ENCODE peak calls at places on chromosome 1, in six cellular contexts. One of them, this sample, is unnamed.

GRCh38 chr1:52906135-52906603 is 15.4 kb downstream of the ECHDC2 start:
- DNase-seq in fibroblast of lung: no peak
- DNase-seq in aorta: no peak
- DNase-seq in breast epithelium: no peak
- DNase-seq in heart left ventricle: peak; percentile 31
- DNase-seq in psoas muscle: peak; percentile 62
- DNase-seq in this sample: no peak

GRCh38 chr1:64110924-64111777 is 92.3 kb upstream of the UBE2U start:
- DNase-seq in heart left ventricle: no peak
- DNase-seq in aorta: no peak
- DNase-seq in psoas muscle: no peak
- DNase-seq in breast epithelium: no peak
- DNase-seq in fibroblast of lung: peak; percentile 20
- DNase-seq in this sample: no peak

GRCh38 chr1:234605493-234605982 is 4.4 kb downstream of the IRF2BP2 start:
- DNase-seq in aorta: no peak
- DNase-seq in fibroblast of lung: no peak
- DNase-seq in psoas muscle: no peak
- DNase-seq in breast epithelium: no peak
- DNase-seq in heart left ventricle: no peak
- DNase-seq in this sample: no peak

GRCh38 chr1:37476460-37477197 is 2.2 kb downstream of the ZC3H12A start:
- DNase-seq in aorta: peak; percentile 89
- DNase-seq in breast epithelium: peak; percentile 73
- DNase-seq in heart left ventricle: peak; percentile 74
- DNase-seq in psoas muscle: peak; percentile 88
- DNase-seq in fibroblast of lung: peak; percentile 86
- DNase-seq in this sample: no peak

GRCh38 chr1:220880726-220881506 is 1.7 kb downstream of the HLX start:
- DNase-seq in breast epithelium: no peak
- DNase-seq in heart left ventricle: peak; percentile 78
- DNase-seq in psoas muscle: peak; percentile 88
- DNase-seq in aorta: peak; percentile 88
- DNase-seq in fibroblast of lung: peak; percentile 42
- DNase-seq in this sample: no peak

GRCh38 chr1:183291216-183291762 is 105.2 kb downstream of the LAMC2 start:
- DNase-seq in fibroblast of lung: peak; percentile 65
- DNase-seq in psoas muscle: no peak
- DNase-seq in breast epithelium: no peak
- DNase-seq in aorta: no peak
- DNase-seq in heart left ventricle: no peak
- DNase-seq in this sample: no peak

GRCh38 chr1:32765561-32766327 is 51.4 kb downstream of the YARS1 start:
- DNase-seq in aorta: no peak
- DNase-seq in heart left ventricle: no peak
- DNase-seq in fibroblast of lung: no peak
- DNase-seq in breast epithelium: no peak
- DNase-seq in psoas muscle: no peak
- DNase-seq in this sample: no peak

GRCh38 chr1:111880866-111881837 is 108.3 kb downstream of the KCND3 start:
- DNase-seq in breast epithelium: no peak
- DNase-seq in heart left ventricle: peak; percentile 72
- DNase-seq in psoas muscle: no peak
- DNase-seq in aorta: no peak
- DNase-seq in fibroblast of lung: no peak
- DNase-seq in this sample: peak; percentile 12

GRCh38 chr1:177355575-177355974 is 184.8 kb downstream of the BRINP2 start:
- DNase-seq in fibroblast of lung: peak; percentile 9
- DNase-seq in breast epithelium: no peak
- DNase-seq in psoas muscle: no peak
- DNase-seq in aorta: no peak
- DNase-seq in heart left ventricle: no peak
- DNase-seq in this sample: no peak

GRCh38 chr1:21304488-21304887 is 14.2 kb upstream of the ECE1 start:
- DNase-seq in breast epithelium: no peak
- DNase-seq in heart left ventricle: no peak
- DNase-seq in psoas muscle: no peak
- DNase-seq in fibroblast of lung: no peak
- DNase-seq in aorta: no peak
- DNase-seq in this sample: no peak

GRCh38 chr1:55196433-55197035 is 18.6 kb downstream of the USP24 start:
- DNase-seq in aorta: no peak
- DNase-seq in breast epithelium: no peak
- DNase-seq in psoas muscle: no peak
- DNase-seq in heart left ventricle: no peak
- DNase-seq in fibroblast of lung: peak; percentile 36
- DNase-seq in this sample: no peak

DNA sequence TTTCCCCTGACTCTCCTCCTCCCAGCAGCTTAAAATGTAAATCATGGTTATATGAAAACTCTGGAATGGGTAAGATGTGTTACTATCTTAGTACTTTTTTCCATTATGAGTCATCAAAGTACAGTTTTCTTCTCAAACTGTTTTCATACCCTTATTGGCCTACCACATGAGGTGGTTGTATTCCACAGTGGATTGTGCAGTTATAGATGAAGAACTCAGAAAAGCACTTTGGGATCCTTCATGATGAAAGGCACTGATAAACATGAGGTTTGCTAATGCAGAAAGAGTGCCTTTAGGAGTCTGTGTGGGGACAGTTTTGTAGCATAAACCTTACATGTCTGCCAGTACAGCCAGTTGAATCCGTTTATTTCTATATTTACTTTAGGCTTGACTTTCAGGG is 32.0 kb upstream of the MYOCOS start:
- DNase-seq in fibroblast of lung: peak; percentile 69
- DNase-seq in breast epithelium: no peak
- DNase-seq in aorta: no peak
- DNase-seq in heart left ventricle: no peak
- DNase-seq in psoas muscle: no peak
- DNase-seq in this sample: no peak
- H3K36me3 ChIP-seq in fibroblast of lung: peaks cover 8% of the 10 kb centered on the region
- H3K36me3 ChIP-seq in breast epithelium: peaks cover 8% of the 10 kb centered on the region
- H3K36me3 ChIP-seq in aorta: peaks cover 10% of the 10 kb centered on the region
- H3K36me3 ChIP-seq in heart left ventricle: peaks cover 99% of the 10 kb centered on the region
- H3K36me3 ChIP-seq in psoas muscle: peaks cover 95% of the 10 kb centered on the region
- H3K36me3 ChIP-seq in this sample: no peaks in the 10 kb centered on the region

DNA sequence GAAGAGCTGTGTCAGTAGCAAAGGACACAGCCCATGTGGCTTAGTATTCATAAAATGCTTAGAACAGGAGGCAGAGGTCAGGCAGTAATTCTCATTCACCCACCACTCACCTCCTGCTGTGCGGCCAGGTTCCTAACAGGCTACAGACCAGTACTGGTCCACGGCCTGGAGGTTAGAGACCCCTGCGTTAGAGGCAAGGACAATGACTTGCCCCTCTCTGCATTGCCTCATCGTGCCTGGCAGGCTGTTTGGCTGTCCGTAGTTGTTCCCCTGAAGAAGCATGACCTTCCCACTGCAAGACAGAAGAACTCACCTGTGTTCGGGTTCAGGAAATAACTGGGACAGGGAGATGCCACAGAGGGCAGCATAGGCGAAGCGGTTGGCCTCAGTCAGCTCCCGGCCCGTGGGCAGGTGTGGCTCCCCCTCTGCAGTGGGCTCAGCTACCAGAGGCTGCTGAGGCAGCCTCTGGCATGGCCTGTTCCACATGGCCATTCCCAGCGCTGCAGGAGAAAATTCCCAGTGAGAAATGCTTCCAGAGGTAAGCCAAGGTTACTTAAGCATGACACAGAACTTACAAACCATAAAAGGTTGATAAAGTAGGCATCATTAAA is 19.3 kb downstream of the TMCO4 start:
- DNase-seq in psoas muscle: no peak
- DNase-seq in heart left ventricle: no peak
- DNase-seq in breast epithelium: no peak
- DNase-seq in aorta: no peak
- DNase-seq in fibroblast of lung: no peak
- DNase-seq in this sample: no peak
- H3K27me3 ChIP-seq in psoas muscle: no peaks in the 10 kb centered on the region
- H3K27me3 ChIP-seq in heart left ventricle: no peaks in the 10 kb centered on the region
- H3K27me3 ChIP-seq in breast epithelium: no peaks in the 10 kb centered on the region
- H3K27me3 ChIP-seq in aorta: no peaks in the 10 kb centered on the region
- H3K27me3 ChIP-seq in fibroblast of lung: no peaks in the 10 kb centered on the region
- H3K27me3 ChIP-seq in this sample: no peaks in the 10 kb centered on the region

DNA sequence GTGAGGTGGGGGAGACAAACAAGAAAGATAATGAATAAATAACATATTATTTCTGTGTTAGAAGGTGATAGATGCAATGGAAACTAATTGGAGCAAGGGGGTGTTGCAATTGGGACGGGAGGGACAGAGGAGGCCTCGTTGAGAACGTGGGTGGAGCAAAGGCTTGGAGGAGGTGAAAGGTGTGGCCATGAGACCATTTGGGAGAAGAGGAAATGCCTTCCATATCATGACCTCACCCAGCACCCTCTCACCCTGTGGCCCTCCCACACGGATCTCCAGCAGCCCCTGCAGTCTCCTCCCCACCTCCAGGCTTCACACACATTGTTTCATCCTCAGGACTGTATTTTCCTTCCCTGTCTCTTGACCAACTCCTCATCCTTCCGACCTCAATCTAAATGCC is 85.3 kb upstream of the ARHGAP29 start:
- DNase-seq in aorta: no peak
- DNase-seq in breast epithelium: no peak
- DNase-seq in fibroblast of lung: peak; percentile 22
- DNase-seq in heart left ventricle: no peak
- DNase-seq in psoas muscle: no peak
- DNase-seq in this sample: no peak
- H3K4me1 ChIP-seq in aorta: peaks cover 15% of the 10 kb centered on the region
- H3K4me1 ChIP-seq in breast epithelium: no peaks in the 10 kb centered on the region
- H3K4me1 ChIP-seq in fibroblast of lung: peaks cover 21% of the 10 kb centered on the region
- H3K4me1 ChIP-seq in heart left ventricle: peaks cover 13% of the 10 kb centered on the region
- H3K4me1 ChIP-seq in psoas muscle: peaks cover 27% of the 10 kb centered on the region
- H3K4me1 ChIP-seq in this sample: peaks cover 8% of the 10 kb centered on the region

GRCh38 chr1:43962324-43962723 is 7.5 kb upstream of the DPH2 start:
- DNase-seq in aorta: no peak
- DNase-seq in psoas muscle: no peak
- DNase-seq in breast epithelium: no peak
- DNase-seq in heart left ventricle: no peak
- DNase-seq in fibroblast of lung: no peak
- DNase-seq in this sample: no peak
- H3K36me3 ChIP-seq in aorta: no peaks in the 10 kb centered on the region
- H3K36me3 ChIP-seq in psoas muscle: peaks cover 100% of the 10 kb centered on the region
- H3K36me3 ChIP-seq in breast epithelium: no peaks in the 10 kb centered on the region
- H3K36me3 ChIP-seq in heart left ventricle: peaks cover 85% of the 10 kb centered on the region
- H3K36me3 ChIP-seq in fibroblast of lung: peaks cover 17% of the 10 kb centered on the region
- H3K36me3 ChIP-seq in this sample: no peaks in the 10 kb centered on the region

GRCh38 chr1:50974618-50974935 is 4.5 kb downstream of the CDKN2C start:
- DNase-seq in heart left ventricle: no peak
- DNase-seq in fibroblast of lung: no peak
- DNase-seq in aorta: no peak
- DNase-seq in breast epithelium: no peak
- DNase-seq in psoas muscle: no peak
- DNase-seq in this sample: no peak

GRCh38 chr1:50976111-50976889 is 6.3 kb downstream of the CDKN2C start:
- DNase-seq in aorta: no peak
- DNase-seq in psoas muscle: no peak
- DNase-seq in fibroblast of lung: no peak
- DNase-seq in breast epithelium: no peak
- DNase-seq in heart left ventricle: no peak
- DNase-seq in this sample: no peak

GRCh38 chr1:50973875-50974617 is 4.0 kb downstream of the CDKN2C start:
- DNase-seq in psoas muscle: no peak
- DNase-seq in breast epithelium: no peak
- DNase-seq in heart left ventricle: no peak
- DNase-seq in aorta: no peak
- DNase-seq in fibroblast of lung: no peak
- DNase-seq in this sample: no peak

GRCh38 chr1:50976890-50977574 is 7.0 kb downstream of the CDKN2C start:
- DNase-seq in heart left ventricle: peak; percentile 49
- DNase-seq in aorta: peak; percentile 52
- DNase-seq in psoas muscle: peak; percentile 56
- DNase-seq in fibroblast of lung: peak; percentile 52
- DNase-seq in breast epithelium: no peak
- DNase-seq in this sample: no peak

GRCh38 chr1:50975436-50975835 is 5.4 kb downstream of the CDKN2C start:
- DNase-seq in aorta: no peak
- DNase-seq in heart left ventricle: no peak
- DNase-seq in breast epithelium: no peak
- DNase-seq in psoas muscle: no peak
- DNase-seq in fibroblast of lung: no peak
- DNase-seq in this sample: no peak
- H3K27me3 ChIP-seq in aorta: no peaks in the 10 kb centered on the region
- H3K27me3 ChIP-seq in heart left ventricle: no peaks in the 10 kb centered on the region
- H3K27me3 ChIP-seq in breast epithelium: no peaks in the 10 kb centered on the region
- H3K27me3 ChIP-seq in psoas muscle: no peaks in the 10 kb centered on the region
- H3K27me3 ChIP-seq in fibroblast of lung: no peaks in the 10 kb centered on the region
- H3K27me3 ChIP-seq in this sample: no peaks in the 10 kb centered on the region

GRCh38 chr1:180595966-180596365 is 35.9 kb upstream of the XPR1 start:
- DNase-seq in heart left ventricle: no peak
- DNase-seq in aorta: no peak
- DNase-seq in psoas muscle: no peak
- DNase-seq in fibroblast of lung: no peak
- DNase-seq in breast epithelium: no peak
- DNase-seq in this sample: no peak
- H3K4me1 ChIP-seq in heart left ventricle: no peaks in the 10 kb centered on the region
- H3K4me1 ChIP-seq in aorta: no peaks in the 10 kb centered on the region
- H3K4me1 ChIP-seq in psoas muscle: no peaks in the 10 kb centered on the region
- H3K4me1 ChIP-seq in fibroblast of lung: no peaks in the 10 kb centered on the region
- H3K4me1 ChIP-seq in breast epithelium: no peaks in the 10 kb centered on the region
- H3K4me1 ChIP-seq in this sample: no peaks in the 10 kb centered on the region

GRCh38 chr1:227763246-227764018 is 28.2 kb downstream of the SNAP47 start:
- DNase-seq in aorta: no peak
- DNase-seq in breast epithelium: no peak
- DNase-seq in heart left ventricle: no peak
- DNase-seq in fibroblast of lung: no peak
- DNase-seq in psoas muscle: peak; percentile 28
- DNase-seq in this sample: no peak
- H3K36me3 ChIP-seq in aorta: no peaks in the 10 kb centered on the region
- H3K36me3 ChIP-seq in breast epithelium: peaks cover 3% of the 10 kb centered on the region
- H3K36me3 ChIP-seq in heart left ventricle: peaks cover 52% of the 10 kb centered on the region
- H3K36me3 ChIP-seq in fibroblast of lung: peaks cover 13% of the 10 kb centered on the region
- H3K36me3 ChIP-seq in psoas muscle: peaks cover 30% of the 10 kb centered on the region
- H3K36me3 ChIP-seq in this sample: no peaks in the 10 kb centered on the region

This sample was measured in prostate gland.